ENCODE peak calls at places on chromosomes 6 and 20, in four cellular contexts. W is WTC11; J is posterior vena cava; Q is stimulated activated CD8-positive, alpha-beta memory T cell treated with anti-CD3 and anti-CD28 coated beads, Interleukin-15, amount 100 ng/mL, for 48 hours. I is an unnamed sample.

GRCh38 chr6:50718058-50718457 is 4.7 kb downstream of the TFAP2D start:
- DNase-seq in J (no peak), W (no peak), Q (no peak), I (no peak)

GRCh38 chr20:42678895-42679294 is 510.8 kb downstream of the PTPRT start:
- DNase-seq in W (peak), J (no peak), Q (no peak), I (peak)

GRCh38 chr6:87274660-87275273 is 47.6 kb upstream of the SMIM8 start:
- DNase-seq in J (no peak), W (no peak), Q (no peak), I (no peak)

GRCh38 chr6:170034294-170034693 is 256.6 kb downstream of the DLL1 start:
- DNase-seq in W (peak), J (peak), Q (no peak), I (no peak)

GRCh38 chr6:11467364-11467763 is 70.2 kb upstream of the TMEM170B start:
- DNase-seq in Q (no peak), J (no peak), W (no peak), I (peak)

GRCh38 chr6:16130437-16130891 is 1.6 kb downstream of the MYLIP start:
- DNase-seq in W (no peak), J (no peak), Q (no peak), I (peak)

GRCh38 chr6:28789553-28790083 is 134.2 kb downstream of the TRIM27 start:
- DNase-seq in W (peak), Q (no peak), J (no peak), I (peak)

GRCh38 chr6:95094751-95095150 is 482.6 kb upstream of the MANEA start:
- DNase-seq in W (no peak), Q (no peak), J (no peak), I (no peak)

GRCh38 chr20:35511814-35512420 is 17.5 kb downstream of the C20orf173 start:
- DNase-seq in J (no peak), W (peak), Q (no peak), I (peak)

GRCh38 chr6:150894935-150895686 is 29.6 kb downstream of the MTHFD1L start:
- DNase-seq in Q (peak), J (no peak), W (no peak), I (no peak)

GRCh38 chr6:163940705-163941470 is 526.4 kb downstream of the QKI start:
- DNase-seq in W (no peak), Q (no peak), J (no peak), I (no peak)

GRCh38 chr6:2503816-2504494 is 246.8 kb downstream of the MYLK4 start:
- DNase-seq in W (no peak), Q (no peak), J (no peak), I (no peak)

GRCh38 chr6:32885698-32886286 is 31.8 kb downstream of the PSMB9 start:
- DNase-seq in W (no peak), J (no peak), Q (no peak), I (peak)

GRCh38 chr6:160261991-160262718 is 3.5 kb upstream of the SLC22A2 start:
- DNase-seq in W (no peak), J (no peak), Q (no peak), I (no peak)

GRCh38 chr6:87155920-87156600 is 695 bp downstream of the ZNF292 start:
- DNase-seq in J (peak), Q (peak), W (peak), I (peak)

GRCh38 chr6:111113731-111114438 is 26.6 kb downstream of the SLC16A10 start:
- DNase-seq in J (peak), W (no peak), Q (peak), I (no peak)

GRCh38 chr6:441126-441920 is 49.8 kb downstream of the IRF4 start:
- DNase-seq in J (no peak), Q (no peak), W (no peak), I (no peak)

GRCh38 chr6:116462516-116462915 is 1.3 kb downstream of the CALHM6 start:
- DNase-seq in W (no peak), Q (no peak), J (no peak), I (no peak)

GRCh38 chr6:95786802-95787201 is 209.5 kb downstream of the MANEA start:
- DNase-seq in J (no peak), Q (no peak), W (no peak), I (no peak)

GRCh38 chr6:124823240-124824105 is 138.8 kb upstream of the RNF217 start:
- DNase-seq in W (no peak), J (no peak), Q (no peak), I (no peak)

GRCh38 chr6:37210313-37210898 is 40.5 kb downstream of the PIM1 start:
- DNase-seq in W (peak), J (no peak), Q (peak), I (peak)

GRCh38 chr6:125367036-125367782 is 65.4 kb upstream of the HDDC2 start:
- DNase-seq in W (no peak), Q (no peak), J (peak), I (no peak)

GRCh38 chr6:3512832-3513231 is 56.0 kb upstream of the SLC22A23 start:
- DNase-seq in Q (no peak), J (no peak), W (no peak), I (no peak)

GRCh38 chr6:68967549-68968300 is 332.6 kb downstream of the ADGRB3 start:
- DNase-seq in W (peak), J (no peak), Q (peak), I (peak)

GRCh38 chr6:63839485-63839884 is 203.9 kb downstream of the PHF3 start:
- DNase-seq in W (no peak), J (no peak), Q (no peak), I (no peak)

GRCh38 chr6:158759966-158760617 is 59.1 kb downstream of the EZR start:
- DNase-seq in J (no peak), Q (no peak), W (no peak), I (no peak)

GRCh38 chr6:127266892-127267741 is 453 bp downstream of the RNF146 start:
- DNase-seq in Q (peak), J (peak), W (peak), I (peak)

GRCh38 chr6:26173836-26174144 is 86.6 kb downstream of the HFE start:
- DNase-seq in W (no peak), Q (no peak), J (no peak), I (peak)

GRCh38 chr20:45867811-45868176 is 10.4 kb downstream of the ZSWIM3 start:
- DNase-seq in J (no peak), W (no peak), Q (no peak), I (no peak)